ENCODE peak calls at places on chromosomes 11 and 22, in seven cellular contexts. V, A, O, Z, P, K and X are unnamed samples.

GRCh38 chr22:40491990-40492631 is 121.7 kb downstream of the SGSM3 start:
- DNase-seq in V (peak), A (no peak), O (peak), Z (no peak), P (no peak), K (peak), X (peak)

GRCh38 chr11:105000797-105001196 is 22.2 kb downstream of the CASP5 start:
- DNase-seq in V (peak), A (peak), O (no peak), Z (no peak), P (no peak), K (peak), X (peak)

GRCh38 chr11:46577058-46577457 is 16.8 kb downstream of the AMBRA1 start:
- DNase-seq in V (no peak), A (no peak), O (no peak), Z (no peak), P (no peak), K (no peak), X (no peak)

GRCh38 chr11:1230456-1231395 is 7.9 kb downstream of the MUC5B start:
- DNase-seq in V (no peak), A (no peak), O (no peak), Z (no peak), P (no peak), K (no peak), X (no peak)

GRCh38 chr11:44840526-44840925 is 110.2 kb downstream of the TP53I11 start:
- DNase-seq in V (no peak), A (no peak), O (no peak), Z (no peak), P (no peak), K (no peak), X (no peak)

GRCh38 chr22:38267086-38267485 is 5.7 kb downstream of the TMEM184B start:
- DNase-seq in V (no peak), A (peak), O (peak), Z (no peak), P (no peak), K (peak), X (no peak)

GRCh38 chr11:17852246-17852645 is 117.7 kb downstream of the KCNC1 start:
- DNase-seq in V (no peak), A (no peak), O (no peak), Z (no peak), P (no peak), K (no peak), X (no peak)

GRCh38 chr11:13297917-13298356 is 20.3 kb downstream of the BMAL1 start:
- DNase-seq in V (peak), A (no peak), O (no peak), Z (no peak), P (no peak), K (no peak), X (no peak)

GRCh38 chr22:49880281-49880680 is 26.6 kb downstream of the ZBED4 start:
- DNase-seq in V (peak), A (no peak), O (no peak), Z (no peak), P (no peak), K (no peak), X (no peak)

GRCh38 chr11:43489869-43490465 is 131.2 kb downstream of the TTC17 start:
- DNase-seq in V (no peak), A (no peak), O (no peak), Z (no peak), P (no peak), K (peak), X (no peak)

GRCh38 chr11:84019576-84020194 is 733.5 kb upstream of the CCDC90B start:
- DNase-seq in V (no peak), A (no peak), O (peak), Z (peak), P (peak), K (peak), X (no peak)

GRCh38 chr22:48096846-48097665 is 1334.6 kb downstream of the TBC1D22A start:
- DNase-seq in V (peak), A (no peak), O (no peak), Z (no peak), P (no peak), K (no peak), X (peak)

GRCh38 chr11:64341429-64341828 is 1.4 kb downstream of the CCDC88B start:
- DNase-seq in V (no peak), A (no peak), O (no peak), Z (no peak), P (no peak), K (no peak), X (no peak)

GRCh38 chr11:64339754-64340408 is at the start of gene CCDC88B:
- DNase-seq in V (peak), A (peak), O (no peak), Z (no peak), P (no peak), K (no peak), X (peak)

GRCh38 chr11:64341851-64342791 is 2.1 kb downstream of the CCDC88B start:
- DNase-seq in V (peak), A (peak), O (peak), Z (peak), P (peak), K (peak), X (peak)

GRCh38 chr11:64339319-64339718 is 685 bp upstream of the CCDC88B start:
- DNase-seq in V (no peak), A (no peak), O (no peak), Z (no peak), P (no peak), K (no peak), X (no peak)

DNA sequence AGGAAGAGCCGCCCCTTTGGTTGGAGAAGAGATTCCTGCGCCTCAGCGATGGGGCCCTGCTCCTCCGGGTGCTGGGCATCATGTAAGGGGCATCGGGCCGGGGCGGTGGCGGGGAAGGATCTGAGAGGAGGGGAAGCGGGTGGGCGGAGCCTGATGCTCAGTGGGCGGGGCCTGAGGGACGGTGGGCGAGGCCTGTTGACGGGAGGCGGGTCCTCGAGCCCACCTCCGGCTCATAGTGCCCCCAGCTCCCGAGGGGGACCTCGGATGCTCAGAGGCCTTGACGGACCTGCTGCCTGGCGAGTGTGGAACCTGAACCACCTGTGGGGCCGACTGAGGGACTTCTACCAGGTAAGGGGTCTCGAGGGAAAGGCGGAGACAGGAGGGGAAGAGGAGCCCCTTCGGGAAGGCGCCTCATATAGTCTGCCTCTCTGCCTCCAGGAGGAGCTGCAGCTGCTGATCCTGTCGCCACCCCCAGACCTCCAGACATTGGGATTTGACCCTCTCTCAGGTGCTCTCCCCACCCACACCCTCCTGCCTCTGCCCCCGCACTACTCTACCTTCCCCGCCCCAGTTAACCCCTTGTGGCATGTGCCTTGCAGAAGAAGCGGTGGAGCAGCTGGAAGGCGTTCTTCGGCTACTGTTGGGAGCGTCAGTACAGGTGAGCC is 799 bp downstream of the CCDC88B start:
- DNase-seq in V (peak), A (peak), O (no peak), Z (no peak), P (no peak), K (no peak), X (peak)
- H3K4me3 ChIP-seq in V (peak), A (no peak), O (no peak), Z (no peak), P (no peak), K (no peak), X (peak)

GRCh38 chr22:42341779-42342178 is 71.3 kb upstream of the TCF20 start:
- DNase-seq in V (no peak), A (no peak), O (no peak), Z (no peak), P (no peak), K (no peak), X (no peak)

GRCh38 chr22:42342426-42343135 is 72.1 kb upstream of the TCF20 start:
- DNase-seq in V (no peak), A (no peak), O (no peak), Z (no peak), P (no peak), K (no peak), X (no peak)

GRCh38 chr22:42340150-42340549 is 69.7 kb upstream of the TCF20 start:
- DNase-seq in V (no peak), A (no peak), O (no peak), Z (no peak), P (no peak), K (no peak), X (no peak)

GRCh38 chr22:42343136-42343484 is 72.7 kb upstream of the TCF20 start:
- DNase-seq in V (no peak), A (no peak), O (no peak), Z (no peak), P (no peak), K (no peak), X (no peak)

DNA sequence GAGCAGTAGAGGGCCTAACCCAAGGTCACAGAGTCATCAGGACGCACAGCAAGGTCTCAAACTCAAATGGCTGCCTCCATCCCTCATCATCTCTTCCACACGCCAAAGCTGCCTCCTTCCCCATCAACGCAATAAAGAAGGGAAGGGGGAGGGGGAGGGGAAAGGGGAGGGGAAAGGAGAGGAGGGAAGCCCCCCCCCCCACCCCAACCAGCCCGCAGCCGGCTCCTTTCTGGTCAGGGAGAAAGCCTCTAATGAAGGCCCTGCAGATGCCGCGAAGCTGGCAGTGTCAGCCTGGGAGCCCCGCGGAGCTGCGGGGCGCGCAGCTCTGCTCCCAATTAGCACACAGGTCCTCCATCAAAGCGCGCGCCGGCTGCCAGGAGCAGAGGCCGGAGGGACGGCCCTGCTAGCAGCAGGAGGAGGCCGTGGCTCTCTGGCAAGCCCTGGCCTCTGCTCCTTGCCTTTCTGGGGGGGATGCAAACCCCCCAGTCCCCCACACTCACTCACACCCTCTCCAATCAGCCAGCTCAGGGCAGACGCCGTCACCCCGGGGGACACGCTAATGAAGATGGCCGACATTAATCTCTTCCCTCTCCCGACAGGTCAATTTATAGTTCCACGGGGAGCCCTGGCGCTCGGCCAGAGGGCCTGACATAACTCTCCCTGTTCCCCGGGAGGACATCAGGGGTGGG is 70.4 kb upstream of the TCF20 start:
- DNase-seq in V (no peak), A (no peak), O (no peak), Z (no peak), P (no peak), K (no peak), X (no peak)
- H3K4me3 ChIP-seq in V (no peak), A (no peak), O (no peak), Z (no peak), P (no peak), K (no peak), X (no peak)

GRCh38 chr11:122976734-122977454 is 4.7 kb downstream of the BSX start:
- DNase-seq in V (no peak), A (no peak), O (no peak), Z (no peak), P (no peak), K (no peak), X (no peak)
- H3K4me3 ChIP-seq in V (no peak), A (no peak), O (no peak), Z (no peak), P (no peak), K (no peak), X (no peak)

GRCh38 chr22:23894710-23895598 is 771 bp downstream of the MIF start:
- DNase-seq in V (peak), A (peak), O (peak), Z (peak), P (peak), K (peak), X (peak)

GRCh38 chr22:23895599-23896144 is 1.5 kb downstream of the MIF start:
- DNase-seq in V (no peak), A (no peak), O (no peak), Z (no peak), P (no peak), K (no peak), X (no peak)

GRCh38 chr22:23896523-23897186 is 2.5 kb downstream of the MIF start:
- DNase-seq in V (no peak), A (no peak), O (no peak), Z (no peak), P (no peak), K (no peak), X (no peak)

GRCh38 chr22:23897320-23897719 is 3.1 kb downstream of the MIF start:
- DNase-seq in V (no peak), A (no peak), O (no peak), Z (no peak), P (no peak), K (no peak), X (peak)

DNA sequence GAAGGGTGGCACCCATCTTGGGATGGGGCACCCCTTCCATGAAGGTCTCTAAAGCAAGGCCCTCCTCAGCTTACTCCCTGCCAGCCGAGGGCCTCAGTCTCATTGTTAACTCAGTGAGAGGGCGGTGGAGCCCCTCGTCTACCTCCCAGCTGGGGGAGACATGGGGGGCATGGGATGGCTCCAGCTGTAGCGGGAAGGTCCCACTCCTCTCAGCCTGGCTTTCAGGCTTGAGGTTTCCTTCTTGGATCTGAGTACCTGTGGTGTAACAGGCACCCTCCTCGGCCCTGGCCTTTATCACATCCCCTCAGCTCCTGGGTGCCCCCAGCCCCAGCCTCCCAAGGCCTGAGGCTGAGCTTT is 2.0 kb downstream of the MIF start:
- DNase-seq in V (no peak), A (no peak), O (no peak), Z (no peak), P (no peak), K (no peak), X (no peak)
- H3K4me3 ChIP-seq in V (peak), A (no peak), O (no peak), Z (peak), P (peak), K (no peak), X (peak)

GRCh38 chr11:103111400-103111799 is 2.2 kb downstream of the DYNC2H1 start:
- DNase-seq in V (no peak), A (no peak), O (no peak), Z (no peak), P (no peak), K (no peak), X (no peak)

GRCh38 chr11:103109818-103110388 is 677 bp downstream of the DYNC2H1 start:
- DNase-seq in V (no peak), A (no peak), O (no peak), Z (no peak), P (no peak), K (peak), X (no peak)

GRCh38 chr11:103108933-103109817 is at the start of gene DYNC2H1:
- DNase-seq in V (peak), A (peak), O (peak), Z (peak), P (peak), K (peak), X (peak)

GRCh38 chr11:103112364-103112763 is 3.1 kb downstream of the DYNC2H1 start:
- DNase-seq in V (no peak), A (no peak), O (no peak), Z (no peak), P (no peak), K (peak), X (no peak)

GRCh38 chr11:103110406-103110805 is 1.2 kb downstream of the DYNC2H1 start:
- DNase-seq in V (no peak), A (no peak), O (peak), Z (no peak), P (peak), K (peak), X (peak)
- H3K4me3 ChIP-seq in V (no peak), A (no peak), O (peak), Z (peak), P (peak), K (peak), X (no peak)

GRCh38 chr11:129695543-129696308 is 119.9 kb upstream of the TMEM45B start:
- DNase-seq in V (peak), A (peak), O (peak), Z (no peak), P (peak), K (peak), X (peak)
- H3K4me3 ChIP-seq in V (no peak), A (peak), O (no peak), Z (peak), P (no peak), K (no peak), X (no peak)

GRCh38 chr11:63911876-63912275 is 5.1 kb downstream of the RCOR2 start:
- DNase-seq in V (no peak), A (no peak), O (no peak), Z (no peak), P (no peak), K (no peak), X (no peak)
- H3K4me3 ChIP-seq in V (no peak), A (no peak), O (no peak), Z (no peak), P (no peak), K (no peak), X (no peak)

GRCh38 chr11:35524780-35525179 is 636 bp downstream of the PAMR1 start:
- DNase-seq in V (no peak), A (no peak), O (peak), Z (no peak), P (peak), K (peak), X (no peak)

GRCh38 chr11:35523861-35524260 is 1.6 kb downstream of the PAMR1 start:
- DNase-seq in V (no peak), A (no peak), O (no peak), Z (no peak), P (no peak), K (no peak), X (no peak)

GRCh38 chr11:35526370-35526792 is 965 bp upstream of the PAMR1 start:
- DNase-seq in V (no peak), A (no peak), O (peak), Z (no peak), P (no peak), K (peak), X (peak)

GRCh38 chr11:35525501-35526175 is at the start of gene PAMR1:
- DNase-seq in V (no peak), A (no peak), O (peak), Z (no peak), P (no peak), K (peak), X (no peak)

GRCh38 chr11:35523351-35523768 is 2.1 kb downstream of the PAMR1 start:
- DNase-seq in V (no peak), A (no peak), O (peak), Z (no peak), P (no peak), K (peak), X (no peak)
- H3K4me3 ChIP-seq in V (no peak), A (no peak), O (peak), Z (peak), P (no peak), K (peak), X (no peak)

GRCh38 chr11:69040051-69040450 is 8.7 kb upstream of the TPCN2 start:
- DNase-seq in V (no peak), A (no peak), O (no peak), Z (no peak), P (no peak), K (no peak), X (no peak)
- H3K4me3 ChIP-seq in V (no peak), A (no peak), O (no peak), Z (no peak), P (no peak), K (no peak), X (no peak)